ENCODE peak calls at places on chromosomes 5 and 9, in ten cellular contexts. S, J, X, D, V, O, Y, R, A and N are unnamed samples. For H3K36me3, the result is how much of the 10 kb centered on the place peaks cover.

GRCh38 chr9:81666123-81666522 is 23.2 kb downstream of the TLE1 start:
- DNase-seq in S (no peak), J (no peak), X (no peak), D (no peak), V (no peak), O (no peak), Y (no peak), R (no peak), A (no peak), N (no peak)

GRCh38 chr5:132754947-132755346 is 7.7 kb downstream of the CCNI2 start:
- DNase-seq in S (peak), J (no peak), X (no peak), D (peak), V (peak), O (peak), Y (no peak), R (peak), A (peak), N (no peak)

GRCh38 chr5:132876020-132876759 is 2.7 kb downstream of the LEAP2 start:
- DNase-seq in S (no peak), J (no peak), X (no peak), D (no peak), V (no peak), O (no peak), Y (no peak), R (no peak), A (no peak), N (no peak)

GRCh38 chr5:38642194-38642987 is 85.9 kb upstream of the LIFR start:
- DNase-seq in S (no peak), J (no peak), X (no peak), D (no peak), V (peak), O (no peak), Y (no peak), R (no peak), A (no peak), N (no peak)

GRCh38 chr5:95850391-95850894 is 27.9 kb upstream of the GLRX start:
- DNase-seq in S (no peak), J (no peak), X (no peak), D (no peak), V (no peak), O (no peak), Y (no peak), R (peak), A (no peak), N (no peak)

GRCh38 chr5:124812771-124813358 is 66.4 kb upstream of the ZNF608 start:
- DNase-seq in S (peak), J (no peak), X (no peak), D (peak), V (no peak), O (no peak), Y (no peak), R (no peak), A (no peak), N (no peak)

GRCh38 chr9:92266486-92266885 is 27.0 kb downstream of the IARS1 start:
- DNase-seq in S (no peak), J (no peak), X (no peak), D (no peak), V (no peak), O (no peak), Y (no peak), R (no peak), A (no peak), N (no peak)

GRCh38 chr9:97076238-97076637 is 37.3 kb upstream of the CTSV start:
- DNase-seq in S (no peak), J (no peak), X (no peak), D (no peak), V (no peak), O (peak), Y (no peak), R (no peak), A (no peak), N (no peak)

GRCh38 chr9:134218230-134218629 is 53.9 kb upstream of the RNU6ATAC start:
- DNase-seq in S (no peak), J (no peak), X (peak), D (no peak), V (peak), O (no peak), Y (no peak), R (no peak), A (no peak), N (no peak)

GRCh38 chr5:61234019-61234418 is 71.8 kb upstream of the SMIM15 start:
- DNase-seq in S (no peak), J (no peak), X (no peak), D (no peak), V (no peak), O (no peak), Y (no peak), R (no peak), A (no peak), N (no peak)

GRCh38 chr5:77785229-77785628 is 9.1 kb upstream of the TBCA start:
- DNase-seq in S (no peak), J (no peak), X (no peak), D (no peak), V (no peak), O (no peak), Y (no peak), R (no peak), A (no peak), N (no peak)

GRCh38 chr5:581941-582340 is 30.2 kb upstream of the CEP72 start:
- DNase-seq in S (no peak), J (no peak), X (peak), D (no peak), V (no peak), O (no peak), Y (no peak), R (no peak), A (no peak), N (no peak)

GRCh38 chr5:10581867-10582511 is 18.1 kb downstream of the ANKRD33B start:
- DNase-seq in S (no peak), J (no peak), X (no peak), D (no peak), V (no peak), O (no peak), Y (no peak), R (no peak), A (no peak), N (no peak)

GRCh38 chr9:27407966-27408365 is 111.0 kb upstream of the EQTN start:
- DNase-seq in S (peak), J (no peak), X (no peak), D (no peak), V (no peak), O (no peak), Y (no peak), R (no peak), A (no peak), N (no peak)

GRCh38 chr5:124583469-124584350 is 162.7 kb downstream of the ZNF608 start:
- DNase-seq in S (peak), J (no peak), X (no peak), D (no peak), V (no peak), O (no peak), Y (peak), R (peak), A (peak), N (no peak)

GRCh38 chr9:19127881-19128719 is 808 bp upstream of the PLIN2 start:
- DNase-seq in S (peak), J (no peak), X (peak), D (no peak), V (peak), O (peak), Y (no peak), R (no peak), A (peak), N (peak)

GRCh38 chr9:75448281-75448680 is 360.0 kb downstream of the OSTF1 start:
- DNase-seq in S (no peak), J (no peak), X (no peak), D (peak), V (no peak), O (no peak), Y (no peak), R (no peak), A (peak), N (no peak)

GRCh38 chr5:31413030-31413812 is 118.7 kb downstream of the DROSHA start:
- DNase-seq in S (no peak), J (no peak), X (no peak), D (no peak), V (no peak), O (no peak), Y (no peak), R (no peak), A (no peak), N (no peak)

GRCh38 chr5:159091596-159091995 is 8.1 kb downstream of the EBF1 start:
- DNase-seq in S (no peak), J (no peak), X (no peak), D (no peak), V (no peak), O (no peak), Y (no peak), R (no peak), A (no peak), N (no peak)

GRCh38 chr5:159092288-159092687 is 7.4 kb downstream of the EBF1 start:
- DNase-seq in S (no peak), J (no peak), X (no peak), D (no peak), V (no peak), O (no peak), Y (no peak), R (no peak), A (no peak), N (no peak)

GRCh38 chr5:159088371-159088770 is 11.3 kb downstream of the EBF1 start:
- DNase-seq in S (no peak), J (no peak), X (no peak), D (no peak), V (no peak), O (no peak), Y (no peak), R (no peak), A (no peak), N (no peak)

GRCh38 chr5:159089675-159090074 is 10.0 kb downstream of the EBF1 start:
- DNase-seq in S (no peak), J (no peak), X (no peak), D (no peak), V (no peak), O (no peak), Y (no peak), R (no peak), A (no peak), N (no peak)

DNA sequence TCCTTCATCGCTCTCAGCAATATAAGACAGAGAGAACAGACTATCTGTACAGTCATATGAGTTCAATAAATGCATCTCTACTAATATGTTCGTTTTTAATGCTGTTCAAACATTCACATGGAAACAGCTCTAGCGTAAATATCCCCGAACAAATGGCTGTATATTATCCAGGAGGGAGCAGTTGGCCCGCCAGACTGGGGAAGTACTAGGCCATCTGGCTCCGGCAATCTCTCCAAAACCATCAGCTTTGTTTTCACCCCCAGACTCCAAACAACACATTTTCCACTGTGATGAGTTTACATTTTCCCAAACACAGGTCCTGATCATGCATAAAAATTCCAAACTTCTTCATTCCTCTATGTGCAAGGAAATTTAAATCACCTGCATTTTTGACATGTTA is 8.7 kb downstream of the EBF1 start:
- DNase-seq in S (no peak), J (no peak), X (no peak), D (no peak), V (no peak), O (no peak), Y (no peak), R (no peak), A (no peak), N (no peak)
- TF ChIP-seq POLR2AphosphoS5 in S (no peak), J (no peak), X (no peak), D (no peak), V (no peak), O (no peak), Y (no peak), R (no peak), A (no peak), N (no peak)

DNA sequence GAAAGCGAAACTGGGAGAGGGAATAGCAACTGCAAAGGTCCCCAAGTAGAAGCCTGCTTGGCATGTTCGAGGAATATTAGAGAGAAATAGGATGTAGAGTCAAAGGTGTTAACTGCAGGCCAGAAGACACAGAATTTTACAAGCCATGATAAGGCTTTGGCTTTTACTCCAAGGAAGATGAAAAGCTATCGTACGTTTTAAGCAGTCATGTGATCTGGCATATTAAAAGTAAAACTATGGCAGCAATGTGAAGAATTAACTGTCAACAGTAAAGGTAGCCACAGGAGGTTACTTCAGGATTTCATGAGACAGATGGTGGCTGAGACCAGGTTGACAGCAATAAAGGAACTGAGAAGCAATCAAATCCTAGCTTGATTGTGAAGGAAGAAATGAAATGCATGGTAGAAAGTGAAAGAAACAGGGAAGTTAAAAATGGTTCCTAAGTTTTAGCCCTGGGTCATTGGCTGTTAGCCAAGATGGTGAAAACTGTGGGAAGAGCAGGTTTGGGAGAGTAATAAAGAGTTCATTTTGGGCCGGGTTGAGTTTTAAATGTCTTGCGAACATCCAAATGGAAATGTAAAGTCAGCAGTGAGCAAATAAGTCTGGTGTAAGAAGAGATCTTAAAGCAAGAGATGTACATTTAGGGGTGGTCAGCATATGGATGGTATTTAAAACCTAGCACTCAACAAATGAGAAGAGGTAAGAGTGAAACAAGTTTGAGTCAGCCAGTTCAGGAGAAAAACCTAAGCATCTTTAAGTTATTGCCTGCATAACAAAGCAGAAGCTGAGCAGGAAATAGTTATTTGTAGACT is 20.3 kb upstream of the TTC33 start:
- DNase-seq in S (no peak), J (no peak), X (no peak), D (no peak), V (no peak), O (no peak), Y (no peak), R (no peak), A (no peak), N (no peak)
- H3K36me3 ChIP-seq in S (under half), J (under half), X (half or more), D (under half), V (under half), O (under half), Y (under half), R (under half), A (under half), N (under half)

GRCh38 chr9:33132249-33132772 is 34.8 kb downstream of the B4GALT1 start:
- DNase-seq in S (peak), J (no peak), X (peak), D (no peak), V (no peak), O (no peak), Y (no peak), R (no peak), A (no peak), N (peak)
- TF ChIP-seq POLR2AphosphoS5 in S (no peak), J (peak), X (no peak), D (no peak), V (no peak), O (no peak), Y (no peak), R (no peak), A (no peak), N (no peak)

GRCh38 chr5:83672158-83672557 is 48.5 kb downstream of the HAPLN1 start:
- DNase-seq in S (no peak), J (no peak), X (no peak), D (no peak), V (no peak), O (no peak), Y (no peak), R (no peak), A (no peak), N (no peak)
- H3K36me3 ChIP-seq in S (under half), J (under half), X (under half), D (under half), V (under half), O (under half), Y (under half), R (under half), A (under half), N (under half)